ENCODE peak calls at places on chromosomes 12 and 14, in five cellular contexts. I is astrocyte of the cerebellum; X is foreskin fibroblast; Q is astrocyte; Z is activated CD8-positive, alpha-beta T cell treated with anti-CD3 and anti-CD28 coated beads for 36 hours. J is an unnamed sample.

GRCh38 chr14:74324945-74325361 is 22.2 kb upstream of the ABCD4 start:
- DNase-seq in I (peak), Q (peak), X (peak), Z (no peak), J (no peak)

GRCh38 chr12:112995008-112995407 is 16.7 kb downstream of the OAS2 start:
- DNase-seq in I (no peak), Q (no peak), Z (no peak), X (no peak), J (no peak)

GRCh38 chr14:59282366-59282765 is 93.9 kb downstream of the DAAM1 start:
- DNase-seq in I (no peak), Q (peak), X (peak), Z (no peak), J (no peak)

GRCh38 chr12:54560374-54560858 is 11.0 kb downstream of the PDE1B start:
- DNase-seq in X (peak), I (peak), Q (peak), Z (peak), J (peak)

GRCh38 chr12:13197526-13198141 is 1.1 kb downstream of the EMP1 start:
- DNase-seq in X (peak), I (no peak), Z (no peak), Q (no peak), J (no peak)

GRCh38 chr14:77186911-77187648 is 5.5 kb downstream of the TMEM63C start:
- DNase-seq in I (peak), X (no peak), Z (no peak), Q (peak), J (no peak)

GRCh38 chr12:31214626-31215520 is 111.1 kb downstream of the SINHCAF start:
- DNase-seq in I (no peak), X (no peak), Z (no peak), Q (peak), J (no peak)

GRCh38 chr14:51517116-51517515 is 134.6 kb upstream of the FRMD6 start:
- DNase-seq in Z (no peak), I (no peak), X (peak), Q (no peak), J (no peak)

GRCh38 chr14:103558071-103558882 is 4.2 kb downstream of the BAG5 start:
- DNase-seq in X (peak), Q (peak), I (peak), Z (no peak), J (peak)

GRCh38 chr12:21478756-21479455 is 22.5 kb downstream of the RECQL start:
- DNase-seq in Q (no peak), Z (no peak), X (no peak), I (no peak), J (no peak)

GRCh38 chr14:74988993-74989392 is 13.7 kb upstream of the EIF2B2 start:
- DNase-seq in X (no peak), I (no peak), Z (no peak), Q (no peak), J (no peak)

GRCh38 chr12:79555006-79555925 is 135.5 kb downstream of the PAWR start:
- DNase-seq in I (peak), Z (no peak), Q (peak), X (peak), J (no peak)

GRCh38 chr12:542290-543113 is 82.8 kb downstream of the B4GALNT3 start:
- DNase-seq in Q (no peak), I (no peak), X (no peak), Z (no peak), J (no peak)

GRCh38 chr14:79820866-79821535 is 390.3 kb downstream of the DIO2 start:
- DNase-seq in Q (no peak), X (no peak), I (no peak), Z (no peak), J (no peak)

GRCh38 chr14:24784981-24785380 is 151.0 kb upstream of the GZMB start:
- DNase-seq in Z (no peak), Q (no peak), X (no peak), I (no peak), J (no peak)

GRCh38 chr12:26906704-26907103 is 31.1 kb downstream of the INTS13 start:
- DNase-seq in X (no peak), Z (no peak), Q (no peak), I (no peak), J (no peak)

GRCh38 chr14:52840916-52841315 is 49.5 kb upstream of the GNPNAT1 start:
- DNase-seq in X (peak), Q (peak), I (no peak), Z (no peak), J (no peak)

GRCh38 chr14:33452982-33453381 is 497.9 kb downstream of the EGLN3 start:
- DNase-seq in I (no peak), Q (no peak), Z (no peak), X (no peak), J (no peak)

GRCh38 chr14:103110681-103111296 is 12.5 kb upstream of the TNFAIP2 start:
- DNase-seq in Q (peak), X (no peak), I (no peak), Z (no peak), J (no peak)

GRCh38 chr12:133130808-133131128 is 341 bp downstream of the ZNF10 start:
- DNase-seq in I (no peak), Z (peak), Q (no peak), X (no peak), J (no peak)

GRCh38 chr14:93943930-93944329 is 16.8 kb downstream of the FAM181A start:
- DNase-seq in I (no peak), X (no peak), Z (no peak), Q (no peak), J (no peak)

GRCh38 chr14:45258073-45258472 is 5.1 kb upstream of the MIS18BP1 start:
- DNase-seq in Z (no peak), Q (no peak), X (no peak), I (no peak), J (no peak)

GRCh38 chr12:11881835-11882234 is 188.9 kb upstream of the BCL2L14 start:
- DNase-seq in Q (no peak), Z (no peak), I (no peak), X (no peak), J (no peak)

GRCh38 chr12:64083285-64084210 is 138.5 kb downstream of the KICS2 start:
- DNase-seq in I (peak), Z (no peak), Q (peak), X (peak), J (peak)

GRCh38 chr12:60094436-60094835 is 498.6 kb downstream of the SLC16A7 start:
- DNase-seq in Z (no peak), Q (no peak), X (no peak), I (no peak), J (no peak)

GRCh38 chr14:22838631-22839041 is 2.3 kb downstream of the MMP14 start:
- DNase-seq in Q (peak), X (peak), Z (no peak), I (no peak), J (no peak)

GRCh38 chr14:98062083-98062482 is 1209.9 kb downstream of the BCL11B start:
- DNase-seq in I (no peak), X (no peak), Q (no peak), Z (no peak), J (no peak)

GRCh38 chr14:61894452-61895077 is 132.3 kb downstream of the SNAPC1 start:
- DNase-seq in I (peak), Q (peak), X (peak), Z (peak), J (peak)

GRCh38 chr12:77741974-77742517 is 88.6 kb upstream of the NAV3 start:
- DNase-seq in Z (no peak), X (no peak), I (no peak), Q (no peak), J (no peak)
- TF ChIP-seq CTCF in Z (no peak), X (no peak), I (no peak), Q (no peak), J (no peak)

GRCh38 chr12:119667577-119668314 is at the start of gene PRKAB1:
- DNase-seq in I (peak), Z (peak), X (peak), Q (peak), J (peak)

GRCh38 chr12:119666226-119666808 is 1.6 kb upstream of the PRKAB1 start:
- DNase-seq in Q (no peak), I (no peak), Z (no peak), X (no peak), J (no peak)

GRCh38 chr12:119666900-119667576 is 895 bp upstream of the PRKAB1 start:
- DNase-seq in X (no peak), Q (no peak), Z (no peak), I (no peak), J (no peak)

GRCh38 chr12:119669744-119670472 is 2.0 kb downstream of the PRKAB1 start:
- DNase-seq in I (no peak), Z (no peak), Q (no peak), X (peak), J (no peak)

DNA sequence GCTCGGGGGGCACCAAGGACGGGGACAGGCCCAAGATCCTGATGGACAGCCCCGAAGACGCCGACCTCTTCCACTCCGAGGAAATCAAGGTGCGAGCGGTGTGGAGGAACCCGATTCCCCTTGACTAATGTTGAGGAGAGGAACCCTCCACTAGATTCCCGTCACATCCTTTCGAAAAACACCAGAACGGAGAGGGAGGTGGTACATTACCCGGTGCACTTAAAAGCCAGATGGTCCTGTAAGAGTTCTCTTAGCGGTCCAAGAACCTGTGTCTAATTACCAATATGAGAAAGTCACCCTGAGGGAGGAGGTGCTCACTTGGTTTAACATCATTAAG is 350 bp downstream of the PRKAB1 start:
- DNase-seq in Q (peak), X (peak), I (no peak), Z (no peak), J (no peak)
- TF ChIP-seq CTCF in Q (no peak), X (no peak), I (no peak), Z (no peak), J (no peak)

GRCh38 chr14:100419856-100420255 is 96.7 kb downstream of the SLC25A47 start:
- DNase-seq in X (no peak), Q (no peak), Z (no peak), I (no peak), J (no peak)
- TF ChIP-seq CTCF in X (no peak), Q (peak), Z (no peak), I (peak), J (no peak)

GRCh38 chr12:120767071-120768024 is 41.7 kb downstream of the ACADS start:
- DNase-seq in Z (no peak), X (no peak), I (no peak), Q (no peak), J (no peak)
- TF ChIP-seq CTCF in Z (no peak), X (no peak), I (no peak), Q (no peak), J (no peak)

DNA sequence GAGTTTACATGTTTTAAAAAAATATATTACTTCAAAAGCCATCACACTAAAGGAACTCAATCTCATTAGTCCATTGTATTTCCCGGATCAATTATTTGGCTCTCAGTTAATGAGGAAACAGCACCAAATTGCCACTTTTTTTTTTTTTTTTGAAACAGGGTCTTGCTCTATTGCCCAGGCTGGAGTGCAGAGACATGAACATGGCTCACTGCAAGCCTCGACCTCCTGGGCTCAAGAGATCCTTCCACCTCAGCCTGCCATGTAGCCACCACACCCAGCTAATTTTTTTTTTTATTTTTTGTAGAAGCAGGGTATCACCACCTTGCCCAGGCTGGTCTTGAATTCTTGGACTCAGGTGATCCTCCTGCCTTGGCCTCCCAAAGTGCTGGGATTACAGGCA is 77.4 kb downstream of the CLIP1 start:
- DNase-seq in I (no peak), Z (no peak), Q (no peak), X (no peak), J (no peak)
- TF ChIP-seq CTCF in I (no peak), Z (no peak), Q (no peak), X (no peak), J (no peak)

J was measured in omental fat pad.